ENCODE peak calls at places on chromosomes 2 and 18, in four cellular contexts. E, I, J and M are unnamed samples.

GRCh38 chr18:26460449-26461091 is 87.8 kb downstream of the KCTD1 start:
- DNase-seq in I (no peak), E (no peak), J (no peak), M (no peak)

GRCh38 chr2:209125291-209125690 is 298.6 kb upstream of the MAP2 start:
- DNase-seq in E (no peak), J (no peak), I (no peak), M (no peak)

GRCh38 chr18:4433762-4434161 is 21.3 kb downstream of the DLGAP1 start:
- DNase-seq in I (peak; percentile 6), J (no peak), E (no peak), M (no peak)

GRCh38 chr2:68465081-68465916 is 1.8 kb downstream of the FBXO48 start:
- DNase-seq in I (peak; percentile 22), J (no peak), E (no peak), M (no peak)

GRCh38 chr2:39632871-39633270 is 32.8 kb upstream of the TMEM178A start:
- DNase-seq in J (no peak), I (peak; percentile 43), E (no peak), M (no peak)

GRCh38 chr2:177180269-177181021 is 32.1 kb upstream of the HNRNPA3 start:
- DNase-seq in I (no peak), J (no peak), E (no peak), M (no peak)

GRCh38 chr2:197804758-197805597 is 585 bp downstream of the PLCL1 start:
- DNase-seq in J (no peak), I (peak; percentile 14), E (no peak), M (no peak)

GRCh38 chr2:53989210-53989862 is 18.5 kb upstream of the PSME4 start:
- DNase-seq in E (no peak), I (no peak), J (no peak), M (no peak)

GRCh38 chr18:71036783-71037182 is 747.9 kb downstream of the SOCS6 start:
- DNase-seq in E (no peak), J (no peak), I (no peak), M (no peak)

GRCh38 chr2:118530976-118531375 is 316.5 kb downstream of the EN1 start:
- DNase-seq in I (no peak), J (no peak), E (no peak), M (no peak)

GRCh38 chr2:173171924-173172643 is 96.4 kb downstream of the MAP3K20 start:
- DNase-seq in J (no peak), E (peak; percentile 46), I (peak; percentile 37), M (no peak)